ENCODE peak calls at places on chromosomes 7 and 10, in nine cellular contexts. Q is SK-N-SH, P is colonic mucosa, K is PC-3, S is gastrocnemius medialis, Y is tibial nerve, X is GM12878, J is coronary artery, D is breast epithelium. A is an unnamed sample.

GRCh38 chr10:34195364-34196057 is 619.6 kb downstream of the PARD3 start:
- DNase-seq in X (no peak), S (no peak), J (no peak), K (no peak), Q (no peak), Y (no peak), P (no peak), D (no peak), A (no peak)

GRCh38 chr7:111919690-111920179 is 286.5 kb downstream of the DOCK4 start:
- DNase-seq in Y (no peak), Q (no peak), D (no peak), P (no peak), J (no peak), X (no peak), K (peak), S (no peak), A (no peak)

GRCh38 chr7:17289074-17289665 is 9.3 kb upstream of the AHR start:
- DNase-seq in Y (peak), S (no peak), X (no peak), K (no peak), J (no peak), Q (no peak), D (no peak), P (no peak), A (no peak)

GRCh38 chr10:93954299-93954698 is 39.4 kb upstream of the PLCE1 start:
- DNase-seq in Q (no peak), J (no peak), D (no peak), P (no peak), K (peak), Y (no peak), X (no peak), S (no peak), A (no peak)

GRCh38 chr10:83373659-83374058 is 765.6 kb upstream of the GHITM start:
- DNase-seq in Y (no peak), J (no peak), P (no peak), K (no peak), X (no peak), D (no peak), Q (peak), S (no peak), A (no peak)

GRCh38 chr10:122648599-122649428 is 50.8 kb downstream of the C10orf120 start:
- DNase-seq in K (peak), Q (peak), S (no peak), D (no peak), P (peak), X (no peak), J (peak), Y (peak), A (peak)

GRCh38 chr10:77428776-77429395 is 208.7 kb downstream of the KCNMA1 start:
- DNase-seq in J (no peak), Y (peak), P (peak), X (no peak), S (peak), K (peak), D (no peak), Q (no peak), A (no peak)

GRCh38 chr7:16918288-16918895 is 36.6 kb upstream of the AGR3 start:
- DNase-seq in K (peak), X (no peak), P (peak), D (no peak), S (no peak), Y (peak), Q (peak), J (no peak), A (peak)

GRCh38 chr7:135317676-135318326 is 84.2 kb downstream of the STRA8 start:
- DNase-seq in P (peak), X (no peak), Q (no peak), Y (peak), K (no peak), D (no peak), S (no peak), J (no peak), A (no peak)

GRCh38 chr7:129401228-129401967 is 32.8 kb upstream of the STRIP2 start:
- DNase-seq in D (no peak), K (peak), S (no peak), X (no peak), Y (no peak), P (no peak), J (no peak), Q (no peak), A (no peak)

GRCh38 chr10:116565533-116565932 is 19.8 kb downstream of the PNLIP start:
- DNase-seq in S (no peak), Q (no peak), X (no peak), P (no peak), Y (no peak), K (no peak), J (no peak), D (no peak), A (no peak)

GRCh38 chr7:74575811-74576210 is 81.7 kb upstream of the GTF2I start:
- DNase-seq in K (no peak), Q (no peak), P (no peak), J (no peak), D (no peak), S (no peak), X (no peak), Y (no peak), A (no peak)

GRCh38 chr7:6395898-6396582 is 51.7 kb downstream of the DAGLB start:
- DNase-seq in P (no peak), Y (no peak), S (no peak), J (no peak), D (no peak), X (no peak), Q (no peak), K (no peak), A (peak)

GRCh38 chr10:13296476-13296875 is 3.4 kb downstream of the PHYH start:
- DNase-seq in D (no peak), K (no peak), P (no peak), Y (no peak), S (no peak), Q (no peak), X (no peak), J (no peak), A (no peak)

GRCh38 chr10:106836923-106837322 is 327.6 kb downstream of the SORCS1 start:
- DNase-seq in D (no peak), K (no peak), X (peak), J (no peak), Q (no peak), Y (no peak), P (no peak), S (no peak), A (no peak)

GRCh38 chr7:102318482-102318971 is 31.9 kb downstream of the SH2B2 start:
- DNase-seq in X (no peak), D (no peak), K (peak), Y (no peak), P (no peak), Q (peak), J (no peak), S (no peak), A (no peak)

GRCh38 chr10:18340496-18341051 is 200.3 kb downstream of the CACNB2 start:
- DNase-seq in S (no peak), Q (no peak), X (no peak), Y (no peak), J (no peak), P (no peak), D (no peak), K (no peak), A (no peak)

GRCh38 chr7:141702047-141702567 is at the start of gene DENND11:
- DNase-seq in X (no peak), Q (peak), K (peak), J (no peak), Y (no peak), P (peak), D (no peak), S (no peak), A (no peak)

GRCh38 chr10:62772186-62772950 is 32.2 kb upstream of the ADO start:
- DNase-seq in P (no peak), Y (no peak), J (no peak), K (no peak), Q (no peak), S (no peak), X (no peak), D (no peak), A (no peak)

GRCh38 chr7:132723506-132724081 is 147.3 kb upstream of the PLXNA4 start:
- DNase-seq in S (no peak), X (no peak), Y (no peak), P (no peak), D (no peak), K (no peak), J (no peak), Q (no peak), A (no peak)

GRCh38 chr10:43284341-43284910 is 17.6 kb upstream of the RASGEF1A start:
- DNase-seq in K (peak), J (no peak), D (no peak), S (no peak), Y (no peak), P (no peak), X (no peak), Q (no peak), A (no peak)

GRCh38 chr10:17838080-17838634 is 29.0 kb downstream of the MRC1 start:
- DNase-seq in J (no peak), S (no peak), D (no peak), Q (peak), Y (no peak), K (no peak), P (no peak), X (no peak), A (no peak)

GRCh38 chr10:85204814-85205213 is 876.4 kb downstream of the CCSER2 start:
- DNase-seq in D (no peak), K (no peak), J (no peak), X (no peak), P (no peak), Q (no peak), S (no peak), Y (no peak), A (no peak)

GRCh38 chr7:108584211-108584610 is 14.5 kb downstream of the DNAJB9 start:
- DNase-seq in K (peak), Q (no peak), Y (no peak), P (no peak), X (no peak), D (no peak), J (no peak), S (no peak), A (no peak)

DNA sequence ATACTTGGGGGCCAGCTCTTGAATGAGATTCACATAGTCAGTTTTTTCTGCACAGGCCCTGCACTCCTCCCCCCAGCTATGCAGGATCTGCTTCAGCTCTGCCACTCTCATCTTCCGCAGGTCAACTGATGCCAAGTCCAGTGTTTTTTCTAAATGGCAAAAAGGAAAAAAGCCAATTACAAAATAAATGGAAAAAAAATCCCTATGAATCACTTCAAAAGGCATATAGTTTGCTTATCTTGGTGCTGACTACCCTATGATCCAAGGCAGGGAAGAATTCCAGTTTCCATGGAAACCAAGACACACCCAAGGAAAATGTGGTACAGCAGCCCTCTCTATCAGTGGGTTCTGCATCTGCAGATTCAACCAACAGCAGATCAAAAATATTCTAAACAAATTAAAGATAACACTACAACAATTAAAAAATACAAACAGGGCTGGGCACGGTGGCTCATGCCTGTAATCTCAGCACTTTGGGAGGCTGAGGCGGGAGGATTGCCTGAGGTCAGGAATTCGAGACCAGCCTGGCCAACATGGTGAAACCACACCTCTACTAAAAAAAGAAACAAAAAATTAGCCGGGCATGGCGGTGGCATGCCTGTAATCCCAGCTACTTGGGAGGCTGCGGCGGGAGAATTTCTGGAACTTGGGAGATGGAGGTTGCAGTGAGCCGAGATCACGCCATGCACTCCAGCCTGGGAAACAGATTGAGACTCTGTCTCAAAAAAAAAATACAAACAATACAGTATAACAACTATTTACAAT is 17.6 kb downstream of the CDNF start:
- DNase-seq in S (no peak), Q (no peak), Y (no peak), K (peak), X (no peak), J (no peak), D (no peak), P (no peak), A (no peak)
- H3K27ac ChIP-seq in S (no peak), Q (no peak), Y (no peak), K (peak), X (no peak), J (no peak), D (no peak), P (no peak), A (no peak)

DNA sequence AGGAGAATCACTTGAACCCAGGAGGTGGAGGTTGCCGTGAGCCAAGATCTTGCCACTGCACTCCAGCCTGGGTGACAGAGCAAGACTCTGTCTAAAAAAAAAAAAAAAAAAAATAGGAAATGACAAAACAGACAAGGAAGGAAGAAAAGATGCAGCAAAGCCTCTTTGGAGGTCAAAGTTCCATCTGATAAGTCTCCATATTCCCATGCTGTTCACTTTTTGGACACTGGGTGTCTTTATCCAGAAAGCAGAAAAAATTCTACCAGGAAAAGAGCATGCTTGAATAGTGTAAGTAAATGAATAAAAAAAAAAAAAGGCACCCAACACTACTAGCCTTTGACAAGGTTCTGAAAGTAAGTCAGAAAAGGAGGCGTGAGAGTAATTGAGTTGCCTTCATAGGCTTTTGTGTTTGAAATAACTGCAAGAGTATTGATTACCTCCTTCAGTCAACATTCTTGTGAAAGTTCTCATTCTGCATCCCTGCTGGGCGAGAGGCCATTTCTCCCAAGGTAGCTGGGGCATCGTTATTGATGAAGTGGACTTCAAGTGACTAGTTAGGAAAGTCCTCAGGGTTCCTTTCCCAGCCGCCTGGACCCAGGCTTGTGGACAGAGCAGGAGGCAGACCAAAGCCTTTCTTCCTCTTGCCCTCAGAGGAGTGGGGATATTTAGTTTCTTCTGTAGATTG is 133.3 kb upstream of the KIF5B start:
- DNase-seq in X (no peak), Q (no peak), Y (no peak), S (no peak), J (no peak), K (peak), P (peak), D (no peak), A (no peak)
- TF ChIP-seq CTCF in X (no peak), Q (peak), Y (peak), S (no peak), J (no peak), K (no peak), P (peak), D (peak), A (no peak)

DNA sequence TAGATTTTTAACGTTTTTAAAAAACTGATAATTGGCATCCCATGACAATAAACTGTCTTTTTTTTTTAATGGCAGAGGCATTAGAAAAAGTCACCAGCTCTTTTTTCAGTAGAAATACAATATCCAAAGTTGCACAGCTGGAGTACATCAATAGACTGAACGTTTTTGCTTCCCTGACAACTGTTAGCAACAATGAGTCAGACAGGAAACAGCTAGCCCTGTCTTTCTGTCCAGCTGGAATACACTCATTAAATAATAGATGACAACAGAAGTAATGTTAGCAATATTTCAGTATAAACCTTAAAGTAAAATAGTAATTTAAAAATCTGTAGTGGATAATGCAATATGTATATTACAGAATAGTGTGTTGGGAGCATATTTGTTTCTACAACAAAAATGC is 173.5 kb downstream of the SLC16A9 start:
- DNase-seq in P (no peak), Y (no peak), S (no peak), Q (peak), D (no peak), X (no peak), K (peak), J (no peak), A (no peak)
- H3K27ac ChIP-seq in P (peak), Y (peak), S (no peak), Q (peak), D (peak), X (no peak), K (no peak), J (peak), A (no peak)

GRCh38 chr10:80459047-80459865 is 5.1 kb downstream of the TSPAN14 start:
- DNase-seq in J (no peak), X (peak), Y (peak), P (peak), D (peak), S (peak), Q (peak), K (no peak), A (no peak)
- TF ChIP-seq CTCF in J (no peak), X (peak), Y (no peak), P (no peak), D (no peak), S (no peak), Q (no peak), K (no peak), A (no peak)

GRCh38 chr7:117673839-117674238 is 194.0 kb downstream of the CFTR start:
- DNase-seq in Q (peak), X (no peak), P (no peak), K (peak), J (no peak), S (no peak), Y (no peak), D (no peak), A (no peak)
- H3K27ac ChIP-seq in Q (no peak), X (no peak), P (peak), K (no peak), J (no peak), S (no peak), Y (no peak), D (peak), A (peak)

A was measured in dorsolateral prefrontal cortex.